ENCODE peak calls at places on chromosomes 4 and X, in ten cellular contexts. One of them, this sample, is unnamed.
A peak's percentile ranks its signal among the peaks of the same experiment; 100 is the strongest.

GRCh38 chrX:52608961-52609360 is 45.7 kb downstream of the SSX7 start:
- DNase-seq in GM12878: no peak
- DNase-seq in mesenchymal stem cell: no peak
- DNase-seq in GM23248: no peak
- DNase-seq in OCI-LY7: no peak
- DNase-seq in hepatocyte: no peak
- DNase-seq in HCT116: no peak
- DNase-seq in astrocyte: no peak
- DNase-seq in H9: no peak
- DNase-seq in mammary epithelial cell: no peak
- DNase-seq in this sample: no peak

GRCh38 chr4:39062094-39062493 is at the start of gene KLHL5:
- DNase-seq in GM12878: no peak
- DNase-seq in mesenchymal stem cell: peak; percentile 63
- DNase-seq in GM23248: peak; percentile 28
- DNase-seq in OCI-LY7: no peak
- DNase-seq in hepatocyte: no peak
- DNase-seq in HCT116: no peak
- DNase-seq in astrocyte: peak; percentile 26
- DNase-seq in H9: no peak
- DNase-seq in mammary epithelial cell: no peak
- DNase-seq in this sample: no peak

GRCh38 chr4:21211836-21212235 is 511.6 kb downstream of the PACRGL start:
- DNase-seq in GM12878: no peak
- DNase-seq in mesenchymal stem cell: no peak
- DNase-seq in GM23248: no peak
- DNase-seq in OCI-LY7: no peak
- DNase-seq in hepatocyte: no peak
- DNase-seq in HCT116: no peak
- DNase-seq in astrocyte: no peak
- DNase-seq in H9: no peak
- DNase-seq in mammary epithelial cell: no peak
- DNase-seq in this sample: no peak

GRCh38 chr4:986428-986948 is 356 bp upstream of the IDUA start:
- DNase-seq in GM12878: no peak
- DNase-seq in mesenchymal stem cell: no peak
- DNase-seq in GM23248: no peak
- DNase-seq in OCI-LY7: no peak
- DNase-seq in hepatocyte: no peak
- DNase-seq in HCT116: no peak
- DNase-seq in astrocyte: no peak
- DNase-seq in H9: no peak
- DNase-seq in mammary epithelial cell: no peak
- DNase-seq in this sample: no peak

GRCh38 chrX:95884196-95884595 is 800.4 kb upstream of the DIAPH2 start:
- DNase-seq in GM12878: no peak
- DNase-seq in mesenchymal stem cell: no peak
- DNase-seq in GM23248: no peak
- DNase-seq in OCI-LY7: no peak
- DNase-seq in hepatocyte: no peak
- DNase-seq in HCT116: no peak
- DNase-seq in astrocyte: no peak
- DNase-seq in H9: no peak
- DNase-seq in mammary epithelial cell: no peak
- DNase-seq in this sample: no peak

GRCh38 chr4:120995611-120996010 is 73.1 kb upstream of the PRDM5 start:
- DNase-seq in GM12878: no peak
- DNase-seq in mesenchymal stem cell: no peak
- DNase-seq in GM23248: peak; percentile 42
- DNase-seq in OCI-LY7: no peak
- DNase-seq in hepatocyte: no peak
- DNase-seq in HCT116: no peak
- DNase-seq in astrocyte: no peak
- DNase-seq in H9: no peak
- DNase-seq in mammary epithelial cell: no peak
- DNase-seq in this sample: no peak

GRCh38 chr4:70530997-70531396 is 12.6 kb downstream of the AMTN start:
- DNase-seq in GM12878: no peak
- DNase-seq in mesenchymal stem cell: no peak
- DNase-seq in GM23248: no peak
- DNase-seq in OCI-LY7: no peak
- DNase-seq in hepatocyte: no peak
- DNase-seq in HCT116: no peak
- DNase-seq in astrocyte: no peak
- DNase-seq in H9: no peak
- DNase-seq in mammary epithelial cell: no peak
- DNase-seq in this sample: no peak

GRCh38 chr4:69830529-69831269 is 29.2 kb downstream of the SULT1E1 start:
- DNase-seq in GM12878: no peak
- DNase-seq in mesenchymal stem cell: no peak
- DNase-seq in GM23248: peak; percentile 10
- DNase-seq in OCI-LY7: no peak
- DNase-seq in hepatocyte: peak; percentile 76
- DNase-seq in HCT116: no peak
- DNase-seq in astrocyte: peak; percentile 6
- DNase-seq in H9: peak; percentile 45
- DNase-seq in mammary epithelial cell: peak; percentile 34
- DNase-seq in this sample: peak; percentile 64

GRCh38 chr4:123503698-123504389 is 107.2 kb downstream of the SPRY1 start:
- DNase-seq in GM12878: no peak
- DNase-seq in mesenchymal stem cell: no peak
- DNase-seq in GM23248: no peak
- DNase-seq in OCI-LY7: peak; percentile 26
- DNase-seq in hepatocyte: no peak
- DNase-seq in HCT116: no peak
- DNase-seq in astrocyte: no peak
- DNase-seq in H9: no peak
- DNase-seq in mammary epithelial cell: no peak
- DNase-seq in this sample: no peak

GRCh38 chr4:82988323-82988832 is 22.2 kb downstream of the LIN54 start:
- DNase-seq in GM12878: no peak
- DNase-seq in mesenchymal stem cell: peak; percentile 64
- DNase-seq in GM23248: peak; percentile 82
- DNase-seq in OCI-LY7: no peak
- DNase-seq in hepatocyte: no peak
- DNase-seq in HCT116: no peak
- DNase-seq in astrocyte: peak; percentile 81
- DNase-seq in H9: no peak
- DNase-seq in mammary epithelial cell: no peak
- DNase-seq in this sample: no peak

GRCh38 chr4:94076498-94076897 is 131.2 kb upstream of the SMARCAD1 start:
- DNase-seq in GM12878: no peak
- DNase-seq in mesenchymal stem cell: no peak
- DNase-seq in GM23248: no peak
- DNase-seq in OCI-LY7: peak; percentile 0
- DNase-seq in hepatocyte: no peak
- DNase-seq in HCT116: no peak
- DNase-seq in astrocyte: no peak
- DNase-seq in H9: no peak
- DNase-seq in mammary epithelial cell: no peak
- DNase-seq in this sample: no peak

GRCh38 chrX:19791562-19791961 is 95.8 kb downstream of the SH3KBP1 start:
- DNase-seq in GM12878: no peak
- DNase-seq in mesenchymal stem cell: peak; percentile 53
- DNase-seq in GM23248: peak; percentile 86
- DNase-seq in OCI-LY7: no peak
- DNase-seq in hepatocyte: no peak
- DNase-seq in HCT116: no peak
- DNase-seq in astrocyte: peak; percentile 39
- DNase-seq in H9: no peak
- DNase-seq in mammary epithelial cell: no peak
- DNase-seq in this sample: no peak

GRCh38 chr4:5774416-5775056 is 63.5 kb downstream of the EVC start:
- DNase-seq in GM12878: no peak
- DNase-seq in mesenchymal stem cell: peak; percentile 16
- DNase-seq in GM23248: no peak
- DNase-seq in OCI-LY7: no peak
- DNase-seq in hepatocyte: no peak
- DNase-seq in HCT116: no peak
- DNase-seq in astrocyte: no peak
- DNase-seq in H9: peak; percentile 15
- DNase-seq in mammary epithelial cell: no peak
- DNase-seq in this sample: no peak

GRCh38 chrX:106177106-106177981 is 9.2 kb downstream of the PWWP3B start:
- DNase-seq in GM12878: no peak
- DNase-seq in mesenchymal stem cell: peak; percentile 46
- DNase-seq in GM23248: no peak
- DNase-seq in OCI-LY7: no peak
- DNase-seq in hepatocyte: peak; percentile 67
- DNase-seq in HCT116: no peak
- DNase-seq in astrocyte: peak; percentile 20
- DNase-seq in H9: peak; percentile 79
- DNase-seq in mammary epithelial cell: no peak
- DNase-seq in this sample: peak; percentile 42

GRCh38 chrX:10769696-10770619 is 149.6 kb upstream of the MID1 start:
- DNase-seq in GM12878: no peak
- DNase-seq in mesenchymal stem cell: peak; percentile 9
- DNase-seq in GM23248: peak; percentile 57
- DNase-seq in OCI-LY7: no peak
- DNase-seq in hepatocyte: peak; percentile 14
- DNase-seq in HCT116: no peak
- DNase-seq in astrocyte: peak; percentile 38
- DNase-seq in H9: no peak
- DNase-seq in mammary epithelial cell: no peak
- DNase-seq in this sample: no peak

GRCh38 chr4:1763550-1764080 is 29.5 kb upstream of the FGFR3 start:
- DNase-seq in GM12878: no peak
- DNase-seq in mesenchymal stem cell: peak; percentile 55
- DNase-seq in GM23248: peak; percentile 81
- DNase-seq in OCI-LY7: peak; percentile 36
- DNase-seq in hepatocyte: peak; percentile 85
- DNase-seq in HCT116: no peak
- DNase-seq in astrocyte: no peak
- DNase-seq in H9: no peak
- DNase-seq in mammary epithelial cell: no peak
- DNase-seq in this sample: no peak

GRCh38 chr4:7679431-7679830 is 244.7 kb upstream of the PSAPL1 start:
- DNase-seq in GM12878: no peak
- DNase-seq in mesenchymal stem cell: no peak
- DNase-seq in GM23248: no peak
- DNase-seq in OCI-LY7: no peak
- DNase-seq in hepatocyte: no peak
- DNase-seq in HCT116: no peak
- DNase-seq in astrocyte: no peak
- DNase-seq in H9: no peak
- DNase-seq in mammary epithelial cell: no peak
- DNase-seq in this sample: no peak

GRCh38 chr4:79078339-79078738 is 139.1 kb upstream of the PAQR3 start:
- DNase-seq in GM12878: no peak
- DNase-seq in mesenchymal stem cell: no peak
- DNase-seq in GM23248: no peak
- DNase-seq in OCI-LY7: no peak
- DNase-seq in hepatocyte: no peak
- DNase-seq in HCT116: no peak
- DNase-seq in astrocyte: no peak
- DNase-seq in H9: no peak
- DNase-seq in mammary epithelial cell: no peak
- DNase-seq in this sample: no peak

GRCh38 chr4:6688879-6689505 is 4.7 kb upstream of the S100P start:
- DNase-seq in GM12878: no peak
- DNase-seq in mesenchymal stem cell: peak; percentile 97
- DNase-seq in GM23248: peak; percentile 94
- DNase-seq in OCI-LY7: no peak
- DNase-seq in hepatocyte: peak; percentile 90
- DNase-seq in HCT116: peak; percentile 75
- DNase-seq in astrocyte: peak; percentile 94
- DNase-seq in H9: peak; percentile 81
- DNase-seq in mammary epithelial cell: peak; percentile 93
- DNase-seq in this sample: peak; percentile 97

GRCh38 chrX:45799576-45799975 is 598.9 kb upstream of the DIPK2B start:
- DNase-seq in GM12878: no peak
- DNase-seq in mesenchymal stem cell: no peak
- DNase-seq in GM23248: no peak
- DNase-seq in OCI-LY7: no peak
- DNase-seq in hepatocyte: no peak
- DNase-seq in HCT116: no peak
- DNase-seq in astrocyte: no peak
- DNase-seq in H9: no peak
- DNase-seq in mammary epithelial cell: no peak
- DNase-seq in this sample: no peak
- H3K4me1 ChIP-seq in GM12878: no peaks in the 10 kb centered on the region
- H3K4me1 ChIP-seq in mesenchymal stem cell: peaks cover 6% of the 10 kb centered on the region
- H3K4me1 ChIP-seq in GM23248: peaks cover 45% of the 10 kb centered on the region
- H3K4me1 ChIP-seq in OCI-LY7: no peaks in the 10 kb centered on the region
- H3K4me1 ChIP-seq in hepatocyte: no peaks in the 10 kb centered on the region
- H3K4me1 ChIP-seq in HCT116: peaks cover 100% of the 10 kb centered on the region
- H3K4me1 ChIP-seq in astrocyte: peaks cover 22% of the 10 kb centered on the region
- H3K4me1 ChIP-seq in H9: peaks cover 14% of the 10 kb centered on the region
- H3K4me1 ChIP-seq in mammary epithelial cell: peaks cover 44% of the 10 kb centered on the region
- H3K4me1 ChIP-seq in this sample: peaks cover 4% of the 10 kb centered on the region

DNA sequence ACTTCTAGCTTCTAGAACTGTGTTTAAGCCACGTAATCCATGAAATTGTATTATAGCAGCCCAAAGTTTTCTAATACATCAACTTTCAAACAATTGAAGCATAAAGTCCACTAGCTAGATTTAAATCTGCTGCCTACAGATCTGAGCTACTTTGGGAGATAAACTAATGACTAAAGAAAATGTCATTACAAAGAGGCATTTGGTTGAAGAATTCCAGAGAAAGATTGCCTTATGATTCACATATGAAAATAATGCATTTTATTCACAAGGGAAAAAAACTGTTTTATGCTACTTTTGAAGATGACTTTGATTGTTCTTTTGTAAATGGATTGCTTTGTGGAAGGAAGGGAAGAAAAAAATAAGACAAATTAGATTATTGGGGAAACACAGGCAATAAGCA is 124.1 kb upstream of the SLIT2 start:
- DNase-seq in GM12878: no peak
- DNase-seq in mesenchymal stem cell: no peak
- DNase-seq in GM23248: peak; percentile 71
- DNase-seq in OCI-LY7: no peak
- DNase-seq in hepatocyte: no peak
- DNase-seq in HCT116: no peak
- DNase-seq in astrocyte: peak; percentile 35
- DNase-seq in H9: no peak
- DNase-seq in mammary epithelial cell: no peak
- DNase-seq in this sample: no peak
- H2AFZ ChIP-seq in GM12878: no peak overlapping the region
- H2AFZ ChIP-seq in mesenchymal stem cell: no peak overlapping the region
- H2AFZ ChIP-seq in GM23248: peak overlapping the region; percentile 2
- H2AFZ ChIP-seq in OCI-LY7: no peak overlapping the region
- H2AFZ ChIP-seq in hepatocyte: no peak overlapping the region
- H2AFZ ChIP-seq in HCT116: no peak overlapping the region
- H2AFZ ChIP-seq in astrocyte: no peak overlapping the region
- H2AFZ ChIP-seq in H9: no peak overlapping the region
- H2AFZ ChIP-seq in mammary epithelial cell: no peak overlapping the region
- H2AFZ ChIP-seq in this sample: no peak overlapping the region

GRCh38 chr4:2799444-2799911 is 6.6 kb downstream of the SH3BP2 start:
- DNase-seq in GM12878: no peak
- DNase-seq in mesenchymal stem cell: no peak
- DNase-seq in GM23248: no peak
- DNase-seq in OCI-LY7: no peak
- DNase-seq in hepatocyte: no peak
- DNase-seq in HCT116: no peak
- DNase-seq in astrocyte: no peak
- DNase-seq in H9: no peak
- DNase-seq in mammary epithelial cell: no peak
- DNase-seq in this sample: no peak
- H3K4me1 ChIP-seq in GM12878: peaks cover 54% of the 10 kb centered on the region
- H3K4me1 ChIP-seq in mesenchymal stem cell: peaks cover 83% of the 10 kb centered on the region
- H3K4me1 ChIP-seq in GM23248: peaks cover 36% of the 10 kb centered on the region
- H3K4me1 ChIP-seq in OCI-LY7: peaks cover 31% of the 10 kb centered on the region
- H3K4me1 ChIP-seq in hepatocyte: peaks cover 62% of the 10 kb centered on the region
- H3K4me1 ChIP-seq in HCT116: peaks cover 82% of the 10 kb centered on the region
- H3K4me1 ChIP-seq in astrocyte: peaks cover 41% of the 10 kb centered on the region
- H3K4me1 ChIP-seq in H9: no peaks in the 10 kb centered on the region
- H3K4me1 ChIP-seq in mammary epithelial cell: peaks cover 25% of the 10 kb centered on the region
- H3K4me1 ChIP-seq in this sample: peaks cover 30% of the 10 kb centered on the region

GRCh38 chrX:70508296-70508911 is 63.8 kb downstream of the DLG3 start:
- DNase-seq in GM12878: no peak
- DNase-seq in mesenchymal stem cell: peak; percentile 1
- DNase-seq in GM23248: peak; percentile 24
- DNase-seq in OCI-LY7: no peak
- DNase-seq in hepatocyte: no peak
- DNase-seq in HCT116: no peak
- DNase-seq in astrocyte: no peak
- DNase-seq in H9: peak; percentile 33
- DNase-seq in mammary epithelial cell: no peak
- DNase-seq in this sample: no peak
- H2AFZ ChIP-seq in GM12878: no peak overlapping the region
- H2AFZ ChIP-seq in mesenchymal stem cell: no peak overlapping the region
- H2AFZ ChIP-seq in GM23248: no peak overlapping the region
- H2AFZ ChIP-seq in OCI-LY7: no peak overlapping the region
- H2AFZ ChIP-seq in hepatocyte: no peak overlapping the region
- H2AFZ ChIP-seq in HCT116: no peak overlapping the region
- H2AFZ ChIP-seq in astrocyte: peak overlapping the region; percentile 56
- H2AFZ ChIP-seq in H9: no peak overlapping the region
- H2AFZ ChIP-seq in mammary epithelial cell: no peak overlapping the region
- H2AFZ ChIP-seq in this sample: no peak overlapping the region

This sample was measured in trophoblast cell.